ENCODE peak calls at places on chromosomes 6 and 20, in nine cellular contexts. One of them, this sample, is unnamed.
A peak's percentile ranks its signal among the peaks of the same experiment; 100 is the strongest.

GRCh38 chr20:8303651-8304050 is 171.6 kb downstream of the PLCB1 start:
- DNase-seq in ovary: no peak
- DNase-seq in body of pancreas: no peak
- DNase-seq in right lobe of liver: no peak
- DNase-seq in heart left ventricle: no peak
- DNase-seq in neuronal stem cell: no peak
- DNase-seq in upper lobe of left lung: no peak
- DNase-seq in cardiac muscle cell: no peak
- DNase-seq in heart right ventricle: no peak
- DNase-seq in this sample: no peak

GRCh38 chr20:58048096-58048702 is 180.3 kb downstream of the ANKRD60 start:
- DNase-seq in upper lobe of left lung: no peak
- DNase-seq in heart left ventricle: no peak
- DNase-seq in body of pancreas: no peak
- DNase-seq in neuronal stem cell: peak; percentile 64
- DNase-seq in right lobe of liver: no peak
- DNase-seq in ovary: no peak
- DNase-seq in cardiac muscle cell: peak; percentile 80
- DNase-seq in heart right ventricle: no peak
- DNase-seq in this sample: no peak

GRCh38 chr6:141521440-141521839 is 611.3 kb upstream of the GJE1 start:
- DNase-seq in heart right ventricle: no peak
- DNase-seq in right lobe of liver: no peak
- DNase-seq in heart left ventricle: no peak
- DNase-seq in body of pancreas: no peak
- DNase-seq in ovary: no peak
- DNase-seq in neuronal stem cell: no peak
- DNase-seq in cardiac muscle cell: no peak
- DNase-seq in upper lobe of left lung: no peak
- DNase-seq in this sample: no peak

GRCh38 chr6:73694711-73695411 is 1.1 kb upstream of the CD109 start:
- DNase-seq in right lobe of liver: no peak
- DNase-seq in ovary: no peak
- DNase-seq in upper lobe of left lung: no peak
- DNase-seq in body of pancreas: no peak
- DNase-seq in cardiac muscle cell: no peak
- DNase-seq in heart left ventricle: no peak
- DNase-seq in neuronal stem cell: no peak
- DNase-seq in heart right ventricle: no peak
- DNase-seq in this sample: no peak

GRCh38 chr6:159104163-159104885 is 59.5 kb upstream of the TAGAP start:
- DNase-seq in body of pancreas: peak; percentile 71
- DNase-seq in cardiac muscle cell: peak; percentile 73
- DNase-seq in upper lobe of left lung: peak; percentile 91
- DNase-seq in heart right ventricle: peak; percentile 62
- DNase-seq in ovary: peak; percentile 45
- DNase-seq in heart left ventricle: peak; percentile 62
- DNase-seq in neuronal stem cell: peak; percentile 45
- DNase-seq in right lobe of liver: peak; percentile 75
- DNase-seq in this sample: no peak

GRCh38 chr6:68777956-68778355 is 142.9 kb downstream of the ADGRB3 start:
- DNase-seq in heart right ventricle: no peak
- DNase-seq in neuronal stem cell: no peak
- DNase-seq in right lobe of liver: no peak
- DNase-seq in upper lobe of left lung: no peak
- DNase-seq in body of pancreas: no peak
- DNase-seq in cardiac muscle cell: peak; percentile 12
- DNase-seq in heart left ventricle: peak; percentile 33
- DNase-seq in ovary: no peak
- DNase-seq in this sample: no peak

GRCh38 chr20:61042501-61043385 is 209.3 kb upstream of the CDH4 start:
- DNase-seq in cardiac muscle cell: peak; percentile 32
- DNase-seq in heart right ventricle: no peak
- DNase-seq in heart left ventricle: no peak
- DNase-seq in ovary: no peak
- DNase-seq in body of pancreas: no peak
- DNase-seq in right lobe of liver: no peak
- DNase-seq in neuronal stem cell: no peak
- DNase-seq in upper lobe of left lung: no peak
- DNase-seq in this sample: no peak

GRCh38 chr6:38216451-38216850 is 396.9 kb downstream of the ZFAND3 start:
- DNase-seq in upper lobe of left lung: no peak
- DNase-seq in heart right ventricle: no peak
- DNase-seq in body of pancreas: no peak
- DNase-seq in neuronal stem cell: no peak
- DNase-seq in cardiac muscle cell: no peak
- DNase-seq in heart left ventricle: no peak
- DNase-seq in ovary: no peak
- DNase-seq in right lobe of liver: no peak
- DNase-seq in this sample: no peak

GRCh38 chr6:47169785-47170685 is 127.9 kb upstream of the ADGRF1 start:
- DNase-seq in upper lobe of left lung: no peak
- DNase-seq in body of pancreas: no peak
- DNase-seq in neuronal stem cell: no peak
- DNase-seq in cardiac muscle cell: no peak
- DNase-seq in ovary: no peak
- DNase-seq in right lobe of liver: no peak
- DNase-seq in heart left ventricle: no peak
- DNase-seq in heart right ventricle: no peak
- DNase-seq in this sample: no peak

GRCh38 chr6:71250050-71250689 is 38.4 kb upstream of the OGFRL1 start:
- DNase-seq in body of pancreas: no peak
- DNase-seq in upper lobe of left lung: no peak
- DNase-seq in right lobe of liver: no peak
- DNase-seq in ovary: no peak
- DNase-seq in neuronal stem cell: no peak
- DNase-seq in heart left ventricle: no peak
- DNase-seq in heart right ventricle: no peak
- DNase-seq in cardiac muscle cell: no peak
- DNase-seq in this sample: no peak

GRCh38 chr20:32528905-32529670 is 56.0 kb downstream of the NOL4L start:
- DNase-seq in heart right ventricle: no peak
- DNase-seq in neuronal stem cell: no peak
- DNase-seq in ovary: no peak
- DNase-seq in upper lobe of left lung: no peak
- DNase-seq in right lobe of liver: no peak
- DNase-seq in heart left ventricle: no peak
- DNase-seq in cardiac muscle cell: no peak
- DNase-seq in body of pancreas: no peak
- DNase-seq in this sample: no peak

GRCh38 chr6:142746524-142746923 is 198.5 kb downstream of the HIVEP2 start:
- DNase-seq in ovary: no peak
- DNase-seq in cardiac muscle cell: peak; percentile 77
- DNase-seq in right lobe of liver: no peak
- DNase-seq in body of pancreas: peak; percentile 20
- DNase-seq in heart right ventricle: no peak
- DNase-seq in neuronal stem cell: peak; percentile 35
- DNase-seq in heart left ventricle: peak; percentile 25
- DNase-seq in upper lobe of left lung: no peak
- DNase-seq in this sample: no peak

GRCh38 chr20:10673176-10673830 is 496 bp downstream of the JAG1 start:
- DNase-seq in heart right ventricle: peak; percentile 42
- DNase-seq in right lobe of liver: peak; percentile 53
- DNase-seq in neuronal stem cell: no peak
- DNase-seq in cardiac muscle cell: peak; percentile 66
- DNase-seq in heart left ventricle: peak; percentile 53
- DNase-seq in upper lobe of left lung: peak; percentile 92
- DNase-seq in body of pancreas: peak; percentile 45
- DNase-seq in ovary: peak; percentile 48
- DNase-seq in this sample: peak; percentile 17

GRCh38 chr6:42099340-42100028 is 42.9 kb downstream of the C6orf132 start:
- DNase-seq in heart right ventricle: no peak
- DNase-seq in heart left ventricle: no peak
- DNase-seq in ovary: no peak
- DNase-seq in upper lobe of left lung: no peak
- DNase-seq in cardiac muscle cell: no peak
- DNase-seq in right lobe of liver: no peak
- DNase-seq in neuronal stem cell: no peak
- DNase-seq in body of pancreas: peak; percentile 62
- DNase-seq in this sample: no peak

GRCh38 chr6:62652692-62653328 is 366.8 kb upstream of the KHDRBS2 start:
- DNase-seq in ovary: no peak
- DNase-seq in right lobe of liver: no peak
- DNase-seq in body of pancreas: no peak
- DNase-seq in heart left ventricle: no peak
- DNase-seq in cardiac muscle cell: peak; percentile 24
- DNase-seq in heart right ventricle: no peak
- DNase-seq in neuronal stem cell: peak; percentile 6
- DNase-seq in upper lobe of left lung: no peak
- DNase-seq in this sample: no peak

GRCh38 chr6:16700202-16700997 is 60.9 kb downstream of the ATXN1 start:
- DNase-seq in body of pancreas: no peak
- DNase-seq in upper lobe of left lung: no peak
- DNase-seq in neuronal stem cell: no peak
- DNase-seq in ovary: no peak
- DNase-seq in right lobe of liver: no peak
- DNase-seq in heart left ventricle: no peak
- DNase-seq in cardiac muscle cell: peak; percentile 22
- DNase-seq in heart right ventricle: no peak
- DNase-seq in this sample: no peak

GRCh38 chr6:142542704-142543233 is 241.0 kb downstream of the ADGRG6 start:
- DNase-seq in heart right ventricle: peak; percentile 13
- DNase-seq in ovary: peak; percentile 61
- DNase-seq in cardiac muscle cell: no peak
- DNase-seq in right lobe of liver: no peak
- DNase-seq in body of pancreas: peak; percentile 32
- DNase-seq in heart left ventricle: peak; percentile 45
- DNase-seq in neuronal stem cell: no peak
- DNase-seq in upper lobe of left lung: no peak
- DNase-seq in this sample: no peak

GRCh38 chr20:6074145-6074561 is 20.3 kb upstream of the LRRN4 start:
- DNase-seq in right lobe of liver: no peak
- DNase-seq in body of pancreas: peak; percentile 34
- DNase-seq in neuronal stem cell: no peak
- DNase-seq in ovary: no peak
- DNase-seq in heart right ventricle: no peak
- DNase-seq in upper lobe of left lung: no peak
- DNase-seq in heart left ventricle: peak; percentile 47
- DNase-seq in cardiac muscle cell: peak; percentile 83
- DNase-seq in this sample: no peak

GRCh38 chr6:89079611-89080213 is 839 bp upstream of the PNRC1 start:
- DNase-seq in neuronal stem cell: peak; percentile 35
- DNase-seq in ovary: peak; percentile 59
- DNase-seq in cardiac muscle cell: peak; percentile 53
- DNase-seq in heart right ventricle: peak; percentile 31
- DNase-seq in upper lobe of left lung: no peak
- DNase-seq in right lobe of liver: peak; percentile 49
- DNase-seq in heart left ventricle: peak; percentile 45
- DNase-seq in body of pancreas: peak; percentile 67
- DNase-seq in this sample: no peak
- H3K27ac ChIP-seq in neuronal stem cell: no peak overlapping the region
- H3K27ac ChIP-seq in ovary: peak overlapping the region; percentile 100
- H3K27ac ChIP-seq in cardiac muscle cell: peak overlapping the region; percentile 86
- H3K27ac ChIP-seq in heart right ventricle: peak overlapping the region; percentile 100
- H3K27ac ChIP-seq in upper lobe of left lung: peak overlapping the region; percentile 100
- H3K27ac ChIP-seq in right lobe of liver: peak overlapping the region; percentile 100
- H3K27ac ChIP-seq in heart left ventricle: peak overlapping the region; percentile 100
- H3K27ac ChIP-seq in body of pancreas: peak overlapping the region; percentile 93
- H3K27ac ChIP-seq in this sample: peak overlapping the region; percentile 98

GRCh38 chr6:7048859-7049258 is 58.9 kb upstream of the RREB1 start:
- DNase-seq in neuronal stem cell: no peak
- DNase-seq in right lobe of liver: no peak
- DNase-seq in heart right ventricle: no peak
- DNase-seq in heart left ventricle: no peak
- DNase-seq in upper lobe of left lung: no peak
- DNase-seq in ovary: no peak
- DNase-seq in cardiac muscle cell: no peak
- DNase-seq in body of pancreas: peak; percentile 39
- DNase-seq in this sample: no peak
- H3K27ac ChIP-seq in neuronal stem cell: no peak overlapping the region
- H3K27ac ChIP-seq in right lobe of liver: no peak overlapping the region
- H3K27ac ChIP-seq in heart right ventricle: no peak overlapping the region
- H3K27ac ChIP-seq in heart left ventricle: no peak overlapping the region
- H3K27ac ChIP-seq in upper lobe of left lung: no peak overlapping the region
- H3K27ac ChIP-seq in ovary: no peak overlapping the region
- H3K27ac ChIP-seq in cardiac muscle cell: no peak overlapping the region
- H3K27ac ChIP-seq in body of pancreas: no peak overlapping the region
- H3K27ac ChIP-seq in this sample: peak overlapping the region; percentile 55

GRCh38 chr6:10384064-10384317 is 30.9 kb downstream of the TFAP2A start:
- DNase-seq in body of pancreas: no peak
- DNase-seq in ovary: no peak
- DNase-seq in neuronal stem cell: peak; percentile 24
- DNase-seq in heart left ventricle: no peak
- DNase-seq in cardiac muscle cell: no peak
- DNase-seq in right lobe of liver: no peak
- DNase-seq in upper lobe of left lung: no peak
- DNase-seq in heart right ventricle: no peak
- DNase-seq in this sample: no peak

GRCh38 chr6:10384719-10385511 is 30.0 kb downstream of the TFAP2A start:
- DNase-seq in right lobe of liver: no peak
- DNase-seq in cardiac muscle cell: no peak
- DNase-seq in ovary: no peak
- DNase-seq in heart left ventricle: no peak
- DNase-seq in upper lobe of left lung: peak; percentile 47
- DNase-seq in neuronal stem cell: peak; percentile 15
- DNase-seq in heart right ventricle: no peak
- DNase-seq in body of pancreas: no peak
- DNase-seq in this sample: no peak

GRCh38 chr6:10385512-10386132 is 29.3 kb downstream of the TFAP2A start:
- DNase-seq in heart left ventricle: no peak
- DNase-seq in heart right ventricle: no peak
- DNase-seq in cardiac muscle cell: no peak
- DNase-seq in neuronal stem cell: peak; percentile 24
- DNase-seq in upper lobe of left lung: no peak
- DNase-seq in right lobe of liver: no peak
- DNase-seq in body of pancreas: no peak
- DNase-seq in ovary: no peak
- DNase-seq in this sample: no peak

GRCh38 chr6:10383312-10384063 is 31.4 kb downstream of the TFAP2A start:
- DNase-seq in right lobe of liver: no peak
- DNase-seq in cardiac muscle cell: no peak
- DNase-seq in heart left ventricle: no peak
- DNase-seq in heart right ventricle: no peak
- DNase-seq in body of pancreas: no peak
- DNase-seq in neuronal stem cell: no peak
- DNase-seq in upper lobe of left lung: peak; percentile 70
- DNase-seq in ovary: no peak
- DNase-seq in this sample: no peak

DNA sequence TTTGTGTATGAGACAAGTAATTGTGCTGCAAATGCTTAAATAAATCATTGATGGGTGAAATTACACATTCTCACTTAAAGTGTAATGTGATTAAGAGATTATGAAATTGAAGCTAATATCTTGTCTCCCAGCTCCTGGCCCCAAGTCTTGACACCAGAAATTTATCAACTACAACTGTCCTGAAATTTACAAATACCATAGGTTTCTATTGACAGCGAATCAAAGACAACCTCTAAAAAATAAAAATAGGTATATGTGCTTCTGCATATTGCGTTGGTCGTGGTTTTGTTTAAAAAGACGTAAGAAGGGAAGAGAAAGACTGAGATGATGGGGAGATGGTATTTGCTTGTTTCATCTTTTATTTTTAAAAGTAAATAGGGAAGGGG is 30.5 kb downstream of the TFAP2A start:
- DNase-seq in ovary: no peak
- DNase-seq in body of pancreas: no peak
- DNase-seq in cardiac muscle cell: no peak
- DNase-seq in right lobe of liver: no peak
- DNase-seq in heart left ventricle: no peak
- DNase-seq in heart right ventricle: no peak
- DNase-seq in upper lobe of left lung: no peak
- DNase-seq in neuronal stem cell: peak; percentile 23
- DNase-seq in this sample: no peak
- H3K27ac ChIP-seq in ovary: no peak overlapping the region
- H3K27ac ChIP-seq in body of pancreas: no peak overlapping the region
- H3K27ac ChIP-seq in cardiac muscle cell: no peak overlapping the region
- H3K27ac ChIP-seq in right lobe of liver: no peak overlapping the region
- H3K27ac ChIP-seq in heart left ventricle: no peak overlapping the region
- H3K27ac ChIP-seq in heart right ventricle: no peak overlapping the region
- H3K27ac ChIP-seq in upper lobe of left lung: no peak overlapping the region
- H3K27ac ChIP-seq in neuronal stem cell: no peak overlapping the region
- H3K27ac ChIP-seq in this sample: no peak overlapping the region

GRCh38 chr20:1489764-1490436 is 1.3 kb downstream of the SIRPB2 start:
- DNase-seq in heart right ventricle: no peak
- DNase-seq in right lobe of liver: no peak
- DNase-seq in ovary: no peak
- DNase-seq in cardiac muscle cell: no peak
- DNase-seq in body of pancreas: peak; percentile 57
- DNase-seq in upper lobe of left lung: no peak
- DNase-seq in neuronal stem cell: no peak
- DNase-seq in heart left ventricle: peak; percentile 35
- DNase-seq in this sample: peak; percentile 21
- H3K27ac ChIP-seq in heart right ventricle: no peak overlapping the region
- H3K27ac ChIP-seq in right lobe of liver: no peak overlapping the region
- H3K27ac ChIP-seq in ovary: no peak overlapping the region
- H3K27ac ChIP-seq in cardiac muscle cell: no peak overlapping the region
- H3K27ac ChIP-seq in body of pancreas: no peak overlapping the region
- H3K27ac ChIP-seq in upper lobe of left lung: peak overlapping the region; percentile 88
- H3K27ac ChIP-seq in neuronal stem cell: no peak overlapping the region
- H3K27ac ChIP-seq in heart left ventricle: peak overlapping the region; percentile 66
- H3K27ac ChIP-seq in this sample: no peak overlapping the region